ENCODE peak calls at places on chromosomes 6 and 20, in eight cellular contexts. E, P, M, X, C, I, S and V are unnamed samples.

GRCh38 chr6:150204705-150205472 is 62.0 kb downstream of the PPP1R14C start:
- DNase-seq in E (no peak), P (no peak), M (no peak), X (no peak), C (no peak), I (no peak), S (no peak), V (no peak)

GRCh38 chr20:325889-326644 is 715 bp downstream of the SOX12 start:
- DNase-seq in E (no peak), P (peak; percentile 84), M (peak; percentile 68), X (peak; percentile 80), C (peak; percentile 53), I (no peak), S (no peak), V (peak; percentile 41)

GRCh38 chr20:53891306-53891894 is 179.0 kb downstream of the BCAS1 start:
- DNase-seq in E (no peak), P (no peak), M (no peak), X (no peak), C (no peak), I (no peak), S (no peak), V (no peak)

GRCh38 chr20:34582911-34583310 is 24.4 kb downstream of the MAP1LC3A start:
- DNase-seq in E (no peak), P (no peak), M (peak; percentile 54), X (no peak), C (no peak), I (no peak), S (no peak), V (no peak)

GRCh38 chr20:9616455-9616805 is 102.0 kb downstream of the LAMP5 start:
- DNase-seq in E (no peak), P (peak; percentile 12), M (no peak), X (no peak), C (no peak), I (no peak), S (no peak), V (no peak)

GRCh38 chr6:156601156-156601820 is 175.9 kb upstream of the ARID1B start:
- DNase-seq in E (no peak), P (no peak), M (no peak), X (no peak), C (no peak), I (no peak), S (no peak), V (no peak)

GRCh38 chr6:39189915-39190544 is 39.2 kb downstream of the KCNK5 start:
- DNase-seq in E (no peak), P (no peak), M (peak; percentile 36), X (peak; percentile 12), C (peak; percentile 20), I (no peak), S (no peak), V (no peak)

GRCh38 chr6:13709698-13710551 is 1.7 kb downstream of the RANBP9 start:
- DNase-seq in E (no peak), P (no peak), M (peak; percentile 56), X (peak; percentile 74), C (peak; percentile 70), I (no peak), S (no peak), V (no peak)

GRCh38 chr6:16851758-16852157 is 90.5 kb upstream of the ATXN1 start:
- DNase-seq in E (no peak), P (peak; percentile 20), M (no peak), X (peak; percentile 40), C (peak; percentile 35), I (no peak), S (no peak), V (no peak)

GRCh38 chr6:34560366-34561226 is 4.5 kb upstream of the SPDEF start:
- DNase-seq in E (no peak), P (no peak), M (peak; percentile 43), X (peak; percentile 56), C (no peak), I (no peak), S (peak; percentile 8), V (no peak)

GRCh38 chr20:38881806-38882440 is 44.3 kb upstream of the FAM83D start:
- DNase-seq in E (no peak), P (no peak), M (no peak), X (no peak), C (no peak), I (no peak), S (no peak), V (no peak)

GRCh38 chr6:159716247-159717086 is 10.8 kb upstream of the WTAP start:
- DNase-seq in E (no peak), P (no peak), M (peak; percentile 92), X (peak; percentile 98), C (no peak), I (no peak), S (peak; percentile 99), V (no peak)

GRCh38 chr6:5271926-5272325 is 10.6 kb downstream of the FARS2 start:
- DNase-seq in E (no peak), P (no peak), M (no peak), X (no peak), C (no peak), I (no peak), S (no peak), V (no peak)

GRCh38 chr20:62197801-62198200 is 15.0 kb downstream of the MTG2 start:
- DNase-seq in E (no peak), P (no peak), M (no peak), X (no peak), C (no peak), I (no peak), S (no peak), V (no peak)

GRCh38 chr6:158707826-158708225 is 58.0 kb downstream of the SYTL3 start:
- DNase-seq in E (no peak), P (no peak), M (no peak), X (peak; percentile 29), C (no peak), I (no peak), S (no peak), V (no peak)

GRCh38 chr6:135675862-135676261 is 175.6 kb upstream of the PDE7B start:
- DNase-seq in E (peak; percentile 6), P (no peak), M (peak; percentile 58), X (peak; percentile 45), C (peak; percentile 52), I (no peak), S (no peak), V (peak; percentile 45)

GRCh38 chr6:140909156-140909555 is 1223.6 kb upstream of the GJE1 start:
- DNase-seq in E (no peak), P (no peak), M (peak; percentile 53), X (peak; percentile 67), C (no peak), I (no peak), S (peak; percentile 26), V (no peak)

GRCh38 chr6:5249451-5250122 is 11.2 kb downstream of the LYRM4 start:
- DNase-seq in E (no peak), P (no peak), M (no peak), X (peak; percentile 56), C (no peak), I (no peak), S (no peak), V (no peak)

GRCh38 chr6:11535801-11536230 is 1.7 kb upstream of the TMEM170B start:
- DNase-seq in E (no peak), P (no peak), M (peak; percentile 50), X (peak; percentile 54), C (peak; percentile 13), I (no peak), S (no peak), V (no peak)

GRCh38 chr6:134722996-134723871 is 226.7 kb downstream of the ALDH8A1 start:
- DNase-seq in E (no peak), P (no peak), M (peak; percentile 34), X (peak; percentile 66), C (no peak), I (no peak), S (no peak), V (no peak)

GRCh38 chr20:57791946-57792328 is 82.1 kb upstream of the PMEPA1 start:
- DNase-seq in E (no peak), P (no peak), M (no peak), X (no peak), C (no peak), I (no peak), S (no peak), V (no peak)

GRCh38 chr6:3664641-3665041 is 86.9 kb downstream of the PXDC1 start:
- DNase-seq in E (no peak), P (no peak), M (no peak), X (peak; percentile 62), C (no peak), I (no peak), S (no peak), V (no peak)